ENCODE peak calls at places on chromosomes 5 and 9, in ten cellular contexts. L, Z, G, Y, S, M, J, Q, P and T are unnamed samples.

GRCh38 chr9:101026824-101027223 is 1.7 kb upstream of the PLPPR1 start:
- DNase-seq in L (no peak), Z (no peak), G (no peak), Y (no peak), S (no peak), M (no peak), J (peak; percentile 48), Q (no peak), P (peak; percentile 2), T (no peak)

GRCh38 chr5:154202379-154203260 is 12.1 kb downstream of the GALNT10 start:
- DNase-seq in L (no peak), Z (no peak), G (no peak), Y (peak; percentile 45), S (no peak), M (no peak), J (no peak), Q (no peak), P (no peak), T (no peak)

GRCh38 chr9:119357697-119358096 is 11.5 kb downstream of the BRINP1 start:
- DNase-seq in L (no peak), Z (no peak), G (no peak), Y (no peak), S (no peak), M (no peak), J (no peak), Q (no peak), P (no peak), T (no peak)

GRCh38 chr5:1921711-1922110 is 39.0 kb upstream of the IRX4 start:
- DNase-seq in L (no peak), Z (no peak), G (no peak), Y (no peak), S (no peak), M (no peak), J (peak; percentile 11), Q (no peak), P (no peak), T (no peak)

GRCh38 chr5:11483630-11484029 is 420.6 kb downstream of the CTNND2 start:
- DNase-seq in L (no peak), Z (no peak), G (no peak), Y (no peak), S (no peak), M (no peak), J (no peak), Q (no peak), P (no peak), T (no peak)

GRCh38 chr9:92482336-92482735 is at the start of gene ASPN:
- DNase-seq in L (no peak), Z (no peak), G (no peak), Y (no peak), S (no peak), M (no peak), J (no peak), Q (no peak), P (no peak), T (no peak)

GRCh38 chr5:133821311-133821741 is 147.1 kb downstream of the C5orf15 start:
- DNase-seq in L (no peak), Z (no peak), G (no peak), Y (no peak), S (no peak), M (no peak), J (no peak), Q (no peak), P (no peak), T (no peak)

GRCh38 chr5:122908662-122909061 is 63.2 kb downstream of the SNX24 start:
- DNase-seq in L (no peak), Z (no peak), G (no peak), Y (no peak), S (no peak), M (no peak), J (no peak), Q (no peak), P (peak; percentile 37), T (no peak)

GRCh38 chr9:33956544-33956943 is 92.1 kb downstream of the UBAP2 start:
- DNase-seq in L (no peak), Z (no peak), G (no peak), Y (no peak), S (no peak), M (no peak), J (no peak), Q (no peak), P (no peak), T (no peak)

GRCh38 chr5:147818290-147818689 is 13.2 kb downstream of the SPINK1 start:
- DNase-seq in L (no peak), Z (no peak), G (no peak), Y (no peak), S (no peak), M (no peak), J (no peak), Q (no peak), P (peak; percentile 7), T (no peak)

GRCh38 chr5:105632043-105632442 is 2038.7 kb downstream of the EFNA5 start:
- DNase-seq in L (no peak), Z (no peak), G (no peak), Y (no peak), S (no peak), M (no peak), J (no peak), Q (no peak), P (no peak), T (no peak)

GRCh38 chr9:121709798-121710197 is 58.4 kb downstream of the DAB2IP start:
- DNase-seq in L (no peak), Z (no peak), G (no peak), Y (peak; percentile 76), S (no peak), M (peak; percentile 29), J (no peak), Q (no peak), P (no peak), T (no peak)

GRCh38 chr9:99925542-99925941 is 19.1 kb downstream of the STX17 start:
- DNase-seq in L (no peak), Z (no peak), G (no peak), Y (no peak), S (no peak), M (no peak), J (no peak), Q (no peak), P (no peak), T (no peak)

GRCh38 chr9:121372563-121373400 is 2.7 kb upstream of the STOM start:
- DNase-seq in L (no peak), Z (no peak), G (no peak), Y (no peak), S (peak; percentile 87), M (no peak), J (no peak), Q (no peak), P (no peak), T (no peak)

GRCh38 chr9:20898885-20899554 is 132.4 kb downstream of the HACD4 start:
- DNase-seq in L (no peak), Z (no peak), G (no peak), Y (no peak), S (peak; percentile 92), M (no peak), J (no peak), Q (no peak), P (peak; percentile 23), T (no peak)

GRCh38 chr5:173383711-173384110 is 55.5 kb upstream of the STC2 start:
- DNase-seq in L (no peak), Z (no peak), G (no peak), Y (no peak), S (no peak), M (no peak), J (no peak), Q (no peak), P (no peak), T (no peak)

GRCh38 chr9:35861161-35861897 is 8.9 kb downstream of the OR13J1 start:
- DNase-seq in L (no peak), Z (no peak), G (peak; percentile 21), Y (no peak), S (no peak), M (no peak), J (no peak), Q (no peak), P (no peak), T (no peak)

GRCh38 chr5:35003018-35003957 is 44.5 kb downstream of the AGXT2 start:
- DNase-seq in L (peak; percentile 65), Z (no peak), G (peak; percentile 68), Y (peak; percentile 49), S (peak; percentile 42), M (peak; percentile 24), J (peak; percentile 46), Q (peak; percentile 21), P (peak; percentile 68), T (no peak)

DNA sequence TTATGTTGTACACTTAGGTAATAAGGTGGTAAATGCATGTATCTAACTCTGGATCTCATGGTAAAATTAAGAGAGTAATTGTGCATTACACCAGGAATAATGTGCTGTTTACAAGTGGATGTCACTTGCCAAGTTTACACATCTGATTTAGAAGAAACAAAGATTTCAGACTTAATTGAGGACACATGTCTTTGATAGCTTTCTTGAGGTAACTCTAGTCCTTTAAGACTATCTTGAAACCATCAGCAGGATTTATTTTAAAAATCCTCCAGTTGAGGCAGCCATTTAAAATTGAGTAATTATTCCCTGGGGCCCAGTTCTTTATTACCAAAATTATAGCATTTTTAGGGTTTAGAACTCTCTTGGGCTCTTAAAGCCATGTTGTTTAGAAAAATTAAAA is 70.9 kb downstream of the ZSWIM6 start:
- DNase-seq in L (no peak), Z (no peak), G (no peak), Y (no peak), S (no peak), M (no peak), J (no peak), Q (no peak), P (no peak), T (no peak)
- H3K4me3 ChIP-seq in L (no peak overlapping the region), Z (no peak overlapping the region), G (no peak overlapping the region), Y (no peak overlapping the region), S (no peak overlapping the region), M (no peak overlapping the region), J (no peak overlapping the region), Q (no peak overlapping the region), P (no peak overlapping the region), T (no peak overlapping the region)

GRCh38 chr5:179827684-179828083 is 7.0 kb downstream of the SQSTM1 start:
- DNase-seq in L (no peak), Z (no peak), G (no peak), Y (peak; percentile 54), S (peak; percentile 40), M (no peak), J (no peak), Q (no peak), P (no peak), T (no peak)
- H3K27ac ChIP-seq in L (no peak overlapping the region), Z (peak overlapping the region; percentile 30), G (no peak overlapping the region), Y (no peak overlapping the region), S (no peak overlapping the region), M (peak overlapping the region; percentile 50), J (no peak overlapping the region), Q (no peak overlapping the region), P (peak overlapping the region; percentile 6), T (peak overlapping the region; percentile 26)

GRCh38 chr5:142821733-142822487 is 51.7 kb downstream of the ARHGAP26 start:
- DNase-seq in L (no peak), Z (no peak), G (no peak), Y (no peak), S (peak; percentile 90), M (no peak), J (no peak), Q (no peak), P (no peak), T (no peak)
- H3K4me1 ChIP-seq in L (no peaks in the 10 kb centered on the region), Z (peaks cover 96% of the 10 kb centered on the region), G (peaks cover 2% of the 10 kb centered on the region), Y (peaks cover 89% of the 10 kb centered on the region), S (peaks cover 39% of the 10 kb centered on the region), M (peaks cover 74% of the 10 kb centered on the region), J (no peaks in the 10 kb centered on the region), Q (peaks cover 53% of the 10 kb centered on the region), P (peaks cover 12% of the 10 kb centered on the region), T (peaks cover 55% of the 10 kb centered on the region)

GRCh38 chr5:50745221-50745620 is 78.8 kb downstream of the PARP8 start:
- DNase-seq in L (no peak), Z (no peak), G (no peak), Y (no peak), S (no peak), M (no peak), J (no peak), Q (no peak), P (no peak), T (no peak)
- H3K4me3 ChIP-seq in L (peak overlapping the region; percentile 58), Z (peak overlapping the region; percentile 45), G (peak overlapping the region; percentile 44), Y (peak overlapping the region; percentile 46), S (no peak overlapping the region), M (no peak overlapping the region), J (peak overlapping the region; percentile 39), Q (no peak overlapping the region), P (no peak overlapping the region), T (peak overlapping the region; percentile 61)